ENCODE peak calls at places on chromosomes 13 and 19, in five cellular contexts. A, U, O, I and F are unnamed samples.

GRCh38 chr13:67520886-67521285 is 290.8 kb upstream of the PCDH9 start:
- DNase-seq in U (no peak), O (no peak), A (no peak), I (no peak), F (no peak)

GRCh38 chr13:112709825-112710783 is 20.3 kb downstream of the ATP11A start:
- DNase-seq in I (no peak), A (no peak), U (no peak), O (peak), F (no peak)

GRCh38 chr19:33344210-33344609 is 29.3 kb upstream of the CEBPG start:
- DNase-seq in A (no peak), U (no peak), O (no peak), I (no peak), F (no peak)

GRCh38 chr19:29923653-29924052 is 18.4 kb upstream of the URI1 start:
- DNase-seq in A (no peak), I (no peak), U (no peak), O (no peak), F (no peak)

GRCh38 chr19:57363734-57364181 is 407 bp downstream of the TRAPPC2B start:
- DNase-seq in A (no peak), U (no peak), O (no peak), I (no peak), F (no peak)

GRCh38 chr13:100645382-100645781 is 29.2 kb downstream of the TMTC4 start:
- DNase-seq in I (no peak), A (no peak), U (no peak), O (no peak), F (no peak)

GRCh38 chr19:54172764-54173699 is at the start of gene TMC4:
- DNase-seq in I (no peak), U (no peak), O (no peak), A (no peak), F (no peak)

GRCh38 chr13:25406377-25406776 is 34.6 kb downstream of the ATP8A2 start:
- DNase-seq in O (no peak), A (no peak), U (no peak), I (no peak), F (no peak)

GRCh38 chr13:80131204-80131603 is 209.7 kb downstream of the SPRY2 start:
- DNase-seq in A (no peak), U (peak), O (peak), I (no peak), F (no peak)

GRCh38 chr19:2271516-2272103 is 10.4 kb downstream of the PEAK3 start:
- DNase-seq in I (peak), U (no peak), O (peak), A (no peak), F (no peak)

GRCh38 chr13:111927181-111927540 is 139.8 kb upstream of the SOX1 start:
- DNase-seq in O (no peak), A (no peak), U (no peak), I (no peak), F (no peak)

GRCh38 chr19:42276821-42277220 is 7.8 kb downstream of the CIC start:
- DNase-seq in U (no peak), A (no peak), I (no peak), O (no peak), F (no peak)

GRCh38 chr19:45960595-45961235 is 12.9 kb downstream of the NOVA2 start:
- DNase-seq in A (no peak), U (no peak), I (no peak), O (no peak), F (no peak)